ENCODE peak calls at places on chromosome 11, in six cellular contexts. N is IMR-90; J is spleen; Q is Kasumi-1; I is cardiac muscle cell; R is stimulated activated CD8-positive, alpha-beta memory T cell treated with anti-CD3 and anti-CD28 coated beads, Interleukin-4, amount 100 ng/mL, for 4 hours. E is an unnamed sample.

GRCh38 chr11:13149991-13150390 is 127.6 kb upstream of the BMAL1 start:
- DNase-seq in N (no peak), J (no peak), Q (no peak), I (no peak), R (no peak), E (no peak)

GRCh38 chr11:9208726-9209501 is 56.2 kb downstream of the DENND5A start:
- DNase-seq in N (no peak), J (no peak), Q (no peak), I (no peak), R (no peak), E (no peak)

GRCh38 chr11:89633125-89633695 is 76.9 kb upstream of the TRIM77 start:
- DNase-seq in N (no peak), J (no peak), Q (no peak), I (no peak), R (no peak), E (no peak)

GRCh38 chr11:107840120-107840479 is 18.5 kb downstream of the SLC35F2 start:
- DNase-seq in N (no peak), J (no peak), Q (no peak), I (no peak), R (no peak), E (peak)

GRCh38 chr11:44727373-44728084 is 767 bp downstream of the TSPAN18 start:
- DNase-seq in N (peak), J (peak), Q (peak), I (peak), R (peak), E (peak)

GRCh38 chr11:61028135-61028729 is 56.8 kb downstream of the CD6 start:
- DNase-seq in N (no peak), J (peak), Q (peak), I (no peak), R (no peak), E (no peak)

GRCh38 chr11:2462092-2462985 is 17.5 kb downstream of the KCNQ1 start:
- DNase-seq in N (no peak), J (peak), Q (no peak), I (no peak), R (no peak), E (no peak)

GRCh38 chr11:121206810-121207209 is 85.8 kb upstream of the SC5D start:
- DNase-seq in N (no peak), J (no peak), Q (no peak), I (no peak), R (no peak), E (no peak)

GRCh38 chr11:58963551-58964075 is 24.3 kb downstream of the GLYATL1 start:
- DNase-seq in N (peak), J (no peak), Q (no peak), I (peak), R (no peak), E (no peak)

GRCh38 chr11:7311903-7312302 is 60.2 kb downstream of the SYT9 start:
- DNase-seq in N (no peak), J (no peak), Q (no peak), I (no peak), R (no peak), E (no peak)

GRCh38 chr11:78039919-78040671 is 17.0 kb upstream of the KCTD14 start:
- DNase-seq in N (peak), J (peak), Q (peak), I (peak), R (no peak), E (peak)

GRCh38 chr11:131645237-131645636 is 274.8 kb downstream of the NTM start:
- DNase-seq in N (no peak), J (no peak), Q (no peak), I (no peak), R (no peak), E (no peak)

GRCh38 chr11:38498721-38499120 is 1900.7 kb upstream of the RAG2 start:
- DNase-seq in N (no peak), J (no peak), Q (no peak), I (no peak), R (no peak), E (no peak)

GRCh38 chr11:63762662-63763505 is 5.7 kb downstream of the ZFTA start:
- DNase-seq in N (no peak), J (no peak), Q (no peak), I (peak), R (no peak), E (peak)

GRCh38 chr11:74680703-74681531 is 50.3 kb downstream of the CHRDL2 start:
- DNase-seq in N (no peak), J (peak), Q (no peak), I (no peak), R (no peak), E (no peak)

GRCh38 chr11:60169264-60169915 is 13.5 kb downstream of the MS4A6A start:
- DNase-seq in N (no peak), J (no peak), Q (peak), I (peak), R (no peak), E (peak)

GRCh38 chr11:131957891-131958290 is 587.5 kb downstream of the NTM start:
- DNase-seq in N (no peak), J (no peak), Q (no peak), I (no peak), R (no peak), E (no peak)

GRCh38 chr11:66081505-66081904 is 11.4 kb downstream of the PACS1 start:
- DNase-seq in N (no peak), J (peak), Q (peak), I (peak), R (no peak), E (peak)

GRCh38 chr11:118241191-118242098 is 10.7 kb downstream of the MPZL3 start:
- DNase-seq in N (no peak), J (peak), Q (peak), I (peak), R (no peak), E (peak)

GRCh38 chr11:73265278-73265810 is 6.8 kb upstream of the P2RY6 start:
- DNase-seq in N (no peak), J (no peak), Q (no peak), I (no peak), R (no peak), E (no peak)

GRCh38 chr11:118783724-118784495 is 7.1 kb downstream of the DDX6 start:
- DNase-seq in N (no peak), J (no peak), Q (no peak), I (no peak), R (no peak), E (no peak)

GRCh38 chr11:848380-848931 is 5.8 kb downstream of the TSPAN4 start:
- DNase-seq in N (no peak), J (peak), Q (peak), I (no peak), R (peak), E (peak)

GRCh38 chr11:721913-722811 is 16.1 kb downstream of the EPS8L2 start:
- DNase-seq in N (no peak), J (peak), Q (peak), I (no peak), R (no peak), E (no peak)

GRCh38 chr11:2534957-2535672 is 90.3 kb downstream of the KCNQ1 start:
- DNase-seq in N (no peak), J (peak), Q (no peak), I (no peak), R (no peak), E (no peak)

GRCh38 chr11:121119444-121119843 is 18.4 kb downstream of the TECTA start:
- DNase-seq in N (no peak), J (no peak), Q (no peak), I (peak), R (no peak), E (no peak)

GRCh38 chr11:46392421-46393230 is 1.1 kb upstream of the CHRM4 start:
- DNase-seq in N (peak), J (peak), Q (peak), I (peak), R (peak), E (peak)

GRCh38 chr11:117836077-117836960 is 11.8 kb upstream of the FXYD2 start:
- DNase-seq in N (no peak), J (peak), Q (no peak), I (no peak), R (no peak), E (no peak)